ENCODE peak calls at places on chromosomes 5 and 9, in eight cellular contexts. One of them, this sample, is unnamed.

GRCh38 chr9:93606187-93606586 is 29.8 kb downstream of the PHF2 start:
- DNase-seq in AG09309: no peak
- DNase-seq in neural progenitor cell: no peak
- DNase-seq in cardiac fibroblast: no peak
- DNase-seq in fibroblast of mammary gland: no peak
- DNase-seq in A549: no peak
- DNase-seq in heart right ventricle: no peak
- DNase-seq in K562: no peak
- DNase-seq in this sample: no peak

GRCh38 chr5:61817472-61818326 is 485.6 kb downstream of the ZSWIM6 start:
- DNase-seq in AG09309: peak; percentile 13
- DNase-seq in A549: peak; percentile 36
- DNase-seq in K562: no peak
- DNase-seq in neural progenitor cell: peak; percentile 63
- DNase-seq in cardiac fibroblast: peak; percentile 55
- DNase-seq in heart right ventricle: no peak
- DNase-seq in fibroblast of mammary gland: peak; percentile 43
- DNase-seq in this sample: peak; percentile 86

GRCh38 chr9:15735083-15735974 is 182.5 kb downstream of the CCDC171 start:
- DNase-seq in neural progenitor cell: no peak
- DNase-seq in fibroblast of mammary gland: peak; percentile 95
- DNase-seq in K562: no peak
- DNase-seq in AG09309: peak; percentile 89
- DNase-seq in cardiac fibroblast: peak; percentile 95
- DNase-seq in heart right ventricle: no peak
- DNase-seq in A549: peak; percentile 16
- DNase-seq in this sample: peak; percentile 94

GRCh38 chr5:132822650-132823480 is 7.6 kb downstream of the SHROOM1 start:
- DNase-seq in A549: no peak
- DNase-seq in cardiac fibroblast: no peak
- DNase-seq in K562: no peak
- DNase-seq in neural progenitor cell: peak; percentile 85
- DNase-seq in heart right ventricle: peak; percentile 21
- DNase-seq in fibroblast of mammary gland: no peak
- DNase-seq in AG09309: no peak
- DNase-seq in this sample: peak; percentile 27

GRCh38 chr5:67417839-67418238 is 221.2 kb upstream of the CD180 start:
- DNase-seq in AG09309: no peak
- DNase-seq in A549: no peak
- DNase-seq in heart right ventricle: no peak
- DNase-seq in neural progenitor cell: no peak
- DNase-seq in cardiac fibroblast: no peak
- DNase-seq in K562: no peak
- DNase-seq in fibroblast of mammary gland: no peak
- DNase-seq in this sample: no peak

GRCh38 chr9:4987996-4988421 is 2.9 kb downstream of the JAK2 start:
- DNase-seq in neural progenitor cell: peak; percentile 88
- DNase-seq in K562: peak; percentile 33
- DNase-seq in heart right ventricle: no peak
- DNase-seq in fibroblast of mammary gland: peak; percentile 77
- DNase-seq in AG09309: no peak
- DNase-seq in A549: peak; percentile 43
- DNase-seq in cardiac fibroblast: peak; percentile 78
- DNase-seq in this sample: peak; percentile 62

GRCh38 chr5:6190838-6191237 is 187.5 kb downstream of the MED10 start:
- DNase-seq in K562: no peak
- DNase-seq in cardiac fibroblast: no peak
- DNase-seq in fibroblast of mammary gland: no peak
- DNase-seq in heart right ventricle: no peak
- DNase-seq in A549: no peak
- DNase-seq in neural progenitor cell: no peak
- DNase-seq in AG09309: no peak
- DNase-seq in this sample: no peak

GRCh38 chr9:326667-327066 is 112.0 kb downstream of the DOCK8 start:
- DNase-seq in cardiac fibroblast: no peak
- DNase-seq in K562: no peak
- DNase-seq in neural progenitor cell: no peak
- DNase-seq in A549: no peak
- DNase-seq in fibroblast of mammary gland: no peak
- DNase-seq in AG09309: no peak
- DNase-seq in heart right ventricle: no peak
- DNase-seq in this sample: no peak

GRCh38 chr5:158032246-158032645 is 173.3 kb upstream of the CLINT1 start:
- DNase-seq in K562: no peak
- DNase-seq in A549: no peak
- DNase-seq in heart right ventricle: no peak
- DNase-seq in fibroblast of mammary gland: no peak
- DNase-seq in neural progenitor cell: no peak
- DNase-seq in cardiac fibroblast: no peak
- DNase-seq in AG09309: no peak
- DNase-seq in this sample: no peak

GRCh38 chr5:177403194-177403825 is 2.8 kb upstream of the PFN3 start:
- DNase-seq in fibroblast of mammary gland: no peak
- DNase-seq in AG09309: no peak
- DNase-seq in K562: no peak
- DNase-seq in heart right ventricle: no peak
- DNase-seq in neural progenitor cell: peak; percentile 58
- DNase-seq in cardiac fibroblast: no peak
- DNase-seq in A549: peak; percentile 54
- DNase-seq in this sample: peak; percentile 31

GRCh38 chr5:143499480-143500114 is 96.1 kb upstream of the NR3C1 start:
- DNase-seq in K562: no peak
- DNase-seq in heart right ventricle: no peak
- DNase-seq in neural progenitor cell: no peak
- DNase-seq in fibroblast of mammary gland: no peak
- DNase-seq in AG09309: no peak
- DNase-seq in A549: no peak
- DNase-seq in cardiac fibroblast: no peak
- DNase-seq in this sample: no peak

GRCh38 chr9:116165912-116166311 is 12.3 kb downstream of the PAPPA start:
- DNase-seq in K562: no peak
- DNase-seq in A549: no peak
- DNase-seq in cardiac fibroblast: no peak
- DNase-seq in fibroblast of mammary gland: peak; percentile 62
- DNase-seq in AG09309: no peak
- DNase-seq in neural progenitor cell: no peak
- DNase-seq in heart right ventricle: no peak
- DNase-seq in this sample: peak; percentile 47

GRCh38 chr9:116162241-116162781 is 8.7 kb downstream of the PAPPA start:
- DNase-seq in cardiac fibroblast: no peak
- DNase-seq in K562: no peak
- DNase-seq in neural progenitor cell: no peak
- DNase-seq in fibroblast of mammary gland: no peak
- DNase-seq in A549: no peak
- DNase-seq in heart right ventricle: no peak
- DNase-seq in AG09309: no peak
- DNase-seq in this sample: no peak

GRCh38 chr9:116160676-116161571 is 7.3 kb downstream of the PAPPA start:
- DNase-seq in A549: no peak
- DNase-seq in fibroblast of mammary gland: peak; percentile 33
- DNase-seq in neural progenitor cell: no peak
- DNase-seq in K562: no peak
- DNase-seq in AG09309: no peak
- DNase-seq in heart right ventricle: no peak
- DNase-seq in cardiac fibroblast: peak; percentile 55
- DNase-seq in this sample: no peak

GRCh38 chr9:116166713-116167112 is 13.1 kb downstream of the PAPPA start:
- DNase-seq in AG09309: no peak
- DNase-seq in fibroblast of mammary gland: no peak
- DNase-seq in neural progenitor cell: peak; percentile 14
- DNase-seq in A549: no peak
- DNase-seq in heart right ventricle: no peak
- DNase-seq in K562: no peak
- DNase-seq in cardiac fibroblast: no peak
- DNase-seq in this sample: no peak

GRCh38 chr9:116163293-116164055 is 9.9 kb downstream of the PAPPA start:
- DNase-seq in A549: no peak
- DNase-seq in neural progenitor cell: peak; percentile 13
- DNase-seq in heart right ventricle: no peak
- DNase-seq in cardiac fibroblast: no peak
- DNase-seq in AG09309: no peak
- DNase-seq in K562: peak; percentile 20
- DNase-seq in fibroblast of mammary gland: peak; percentile 35
- DNase-seq in this sample: no peak
- TF ChIP-seq CTCF in A549: peak; percentile 38
- TF ChIP-seq CTCF in neural progenitor cell: peak; percentile 58
- TF ChIP-seq CTCF in heart right ventricle: no peak
- TF ChIP-seq CTCF in cardiac fibroblast: peak; percentile 62
- TF ChIP-seq CTCF in AG09309: peak; percentile 57
- TF ChIP-seq CTCF in K562: peak; percentile 42
- TF ChIP-seq CTCF in fibroblast of mammary gland: peak; percentile 56
- TF ChIP-seq CTCF in this sample: peak; percentile 37

GRCh38 chr9:124766815-124767554 is 4.1 kb downstream of the NR6A1 start:
- DNase-seq in fibroblast of mammary gland: no peak
- DNase-seq in neural progenitor cell: no peak
- DNase-seq in heart right ventricle: no peak
- DNase-seq in A549: peak; percentile 60
- DNase-seq in AG09309: no peak
- DNase-seq in K562: no peak
- DNase-seq in cardiac fibroblast: no peak
- DNase-seq in this sample: no peak

GRCh38 chr9:124769451-124770358 is 1.4 kb downstream of the NR6A1 start:
- DNase-seq in K562: peak; percentile 48
- DNase-seq in fibroblast of mammary gland: no peak
- DNase-seq in neural progenitor cell: peak; percentile 67
- DNase-seq in cardiac fibroblast: no peak
- DNase-seq in AG09309: no peak
- DNase-seq in heart right ventricle: peak; percentile 36
- DNase-seq in A549: peak; percentile 28
- DNase-seq in this sample: no peak

GRCh38 chr9:124767830-124768229 is 3.3 kb downstream of the NR6A1 start:
- DNase-seq in AG09309: no peak
- DNase-seq in K562: no peak
- DNase-seq in A549: no peak
- DNase-seq in neural progenitor cell: no peak
- DNase-seq in fibroblast of mammary gland: no peak
- DNase-seq in heart right ventricle: no peak
- DNase-seq in cardiac fibroblast: no peak
- DNase-seq in this sample: no peak

GRCh38 chr9:124768778-124769350 is 2.2 kb downstream of the NR6A1 start:
- DNase-seq in K562: no peak
- DNase-seq in AG09309: no peak
- DNase-seq in heart right ventricle: no peak
- DNase-seq in A549: no peak
- DNase-seq in neural progenitor cell: no peak
- DNase-seq in cardiac fibroblast: no peak
- DNase-seq in fibroblast of mammary gland: no peak
- DNase-seq in this sample: no peak

GRCh38 chr9:124768275-124768674 is 2.8 kb downstream of the NR6A1 start:
- DNase-seq in cardiac fibroblast: no peak
- DNase-seq in neural progenitor cell: no peak
- DNase-seq in K562: no peak
- DNase-seq in fibroblast of mammary gland: no peak
- DNase-seq in A549: no peak
- DNase-seq in heart right ventricle: no peak
- DNase-seq in AG09309: no peak
- DNase-seq in this sample: no peak
- H3K4me3 ChIP-seq in cardiac fibroblast: no peak overlapping the region
- H3K4me3 ChIP-seq in neural progenitor cell: peak overlapping the region; percentile 94
- H3K4me3 ChIP-seq in K562: peak overlapping the region; percentile 48
- H3K4me3 ChIP-seq in fibroblast of mammary gland: no peak overlapping the region
- H3K4me3 ChIP-seq in A549: no peak overlapping the region
- H3K4me3 ChIP-seq in heart right ventricle: no peak overlapping the region
- H3K4me3 ChIP-seq in AG09309: no peak overlapping the region
- H3K4me3 ChIP-seq in this sample: no peak overlapping the region

GRCh38 chr5:169413416-169413815 is 112.5 kb upstream of the SLIT3 start:
- DNase-seq in heart right ventricle: no peak
- DNase-seq in cardiac fibroblast: no peak
- DNase-seq in fibroblast of mammary gland: peak; percentile 71
- DNase-seq in AG09309: no peak
- DNase-seq in A549: no peak
- DNase-seq in neural progenitor cell: no peak
- DNase-seq in K562: no peak
- DNase-seq in this sample: no peak

GRCh38 chr5:169411789-169412425 is 111.0 kb upstream of the SLIT3 start:
- DNase-seq in heart right ventricle: no peak
- DNase-seq in K562: no peak
- DNase-seq in fibroblast of mammary gland: peak; percentile 45
- DNase-seq in neural progenitor cell: no peak
- DNase-seq in AG09309: no peak
- DNase-seq in cardiac fibroblast: no peak
- DNase-seq in A549: no peak
- DNase-seq in this sample: no peak

GRCh38 chr5:169408735-169409134 is 107.8 kb upstream of the SLIT3 start:
- DNase-seq in neural progenitor cell: no peak
- DNase-seq in heart right ventricle: no peak
- DNase-seq in cardiac fibroblast: no peak
- DNase-seq in AG09309: peak; percentile 51
- DNase-seq in K562: no peak
- DNase-seq in fibroblast of mammary gland: peak; percentile 69
- DNase-seq in A549: no peak
- DNase-seq in this sample: no peak

GRCh38 chr5:169412858-169413257 is 111.9 kb upstream of the SLIT3 start:
- DNase-seq in neural progenitor cell: no peak
- DNase-seq in heart right ventricle: no peak
- DNase-seq in A549: no peak
- DNase-seq in cardiac fibroblast: no peak
- DNase-seq in K562: no peak
- DNase-seq in AG09309: no peak
- DNase-seq in fibroblast of mammary gland: peak; percentile 76
- DNase-seq in this sample: no peak

GRCh38 chr5:169411016-169411788 is 110.3 kb upstream of the SLIT3 start:
- DNase-seq in fibroblast of mammary gland: no peak
- DNase-seq in neural progenitor cell: no peak
- DNase-seq in heart right ventricle: no peak
- DNase-seq in cardiac fibroblast: no peak
- DNase-seq in AG09309: no peak
- DNase-seq in K562: no peak
- DNase-seq in A549: no peak
- DNase-seq in this sample: no peak
- TF ChIP-seq CTCF in fibroblast of mammary gland: no peak
- TF ChIP-seq CTCF in neural progenitor cell: no peak
- TF ChIP-seq CTCF in heart right ventricle: no peak
- TF ChIP-seq CTCF in cardiac fibroblast: no peak
- TF ChIP-seq CTCF in AG09309: no peak
- TF ChIP-seq CTCF in K562: no peak
- TF ChIP-seq CTCF in A549: no peak
- TF ChIP-seq CTCF in this sample: no peak

DNA sequence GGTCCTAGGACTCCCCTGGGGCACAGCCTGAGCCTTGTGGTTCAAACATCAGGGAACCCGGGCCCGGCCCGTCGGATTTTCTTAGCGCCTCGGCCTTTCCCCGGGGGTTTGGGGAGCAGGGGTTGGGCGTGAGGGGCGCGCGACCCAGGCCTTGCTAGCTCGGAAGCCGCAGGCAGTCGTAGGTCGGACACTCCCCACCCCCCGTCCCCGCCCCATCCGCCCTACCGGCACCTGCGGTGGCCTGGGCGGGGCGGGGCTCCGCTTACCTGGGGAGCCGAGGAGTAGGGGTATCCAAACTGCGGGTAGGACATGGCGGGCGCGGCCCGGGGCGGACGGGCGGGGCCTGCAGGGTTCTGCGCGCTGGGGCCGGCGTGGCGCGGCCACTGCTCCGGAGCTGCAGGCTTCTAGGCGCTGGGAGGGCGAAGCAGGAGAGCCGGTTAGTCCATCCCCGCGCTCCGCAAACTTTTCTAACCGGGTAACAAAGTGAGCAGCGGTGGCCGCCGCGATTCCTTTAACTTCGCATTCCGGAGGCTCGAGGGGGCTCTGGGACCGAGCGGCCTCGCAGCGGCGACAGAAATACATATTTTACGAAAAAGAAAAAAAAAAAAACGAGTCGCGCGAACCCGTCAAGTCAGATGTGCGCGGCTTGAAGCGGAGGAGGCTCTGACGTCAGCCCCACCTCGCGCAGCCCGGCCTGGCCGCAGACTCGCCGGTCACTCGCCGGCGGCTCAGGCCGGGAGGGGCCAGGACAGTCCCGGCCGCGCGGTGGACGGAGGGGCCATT is at the start of gene IRX4:
- DNase-seq in K562: peak; percentile 41
- DNase-seq in cardiac fibroblast: peak; percentile 33
- DNase-seq in heart right ventricle: no peak
- DNase-seq in neural progenitor cell: peak; percentile 62
- DNase-seq in AG09309: no peak
- DNase-seq in fibroblast of mammary gland: peak; percentile 32
- DNase-seq in A549: peak; percentile 64
- DNase-seq in this sample: no peak
- H3K4me3 ChIP-seq in K562: no peak within 1 kb of the TSS
- H3K4me3 ChIP-seq in cardiac fibroblast: peak within 1 kb of the TSS; percentile 29
- H3K4me3 ChIP-seq in heart right ventricle: peak within 1 kb of the TSS; percentile 23
- H3K4me3 ChIP-seq in neural progenitor cell: peak within 1 kb of the TSS; percentile 24
- H3K4me3 ChIP-seq in AG09309: no peak within 1 kb of the TSS
- H3K4me3 ChIP-seq in fibroblast of mammary gland: no peak within 1 kb of the TSS
- H3K4me3 ChIP-seq in A549: peak within 1 kb of the TSS; percentile 50
- H3K4me3 ChIP-seq in this sample: peak within 1 kb of the TSS; percentile 5